ENCODE peak calls at places on chromosome 7, in seven cellular contexts. One of them, this sample, is unnamed.

GRCh38 chr7:157946398-157947060 is 609.7 kb downstream of the DNAJB6 start:
- DNase-seq in activated CD4-positive, alpha-beta T cell treated with anti-CD3 and anti-CD28 coated beads for 4 hours: no peak
- DNase-seq in stimulated activated CD4-positive, alpha-beta T cell treated with anti-CD3 and anti-CD28 coated beads, Interleukin-2, amount 100 ng/mL, for 24 hours: no peak
- DNase-seq in OCI-M1: no peak
- DNase-seq in colonic mucosa: no peak
- DNase-seq in Right ventricle myocardium superior: no peak
- DNase-seq in COR-L47: no peak
- DNase-seq in this sample: no peak

GRCh38 chr7:103540986-103541385 is 95.0 kb upstream of the SLC26A5 start:
- DNase-seq in COR-L47: peak
- DNase-seq in activated CD4-positive, alpha-beta T cell treated with anti-CD3 and anti-CD28 coated beads for 4 hours: no peak
- DNase-seq in stimulated activated CD4-positive, alpha-beta T cell treated with anti-CD3 and anti-CD28 coated beads, Interleukin-2, amount 100 ng/mL, for 24 hours: no peak
- DNase-seq in colonic mucosa: no peak
- DNase-seq in Right ventricle myocardium superior: peak
- DNase-seq in OCI-M1: no peak
- DNase-seq in this sample: no peak

GRCh38 chr7:17185690-17186070 is 112.8 kb upstream of the AHR start:
- DNase-seq in activated CD4-positive, alpha-beta T cell treated with anti-CD3 and anti-CD28 coated beads for 4 hours: peak
- DNase-seq in stimulated activated CD4-positive, alpha-beta T cell treated with anti-CD3 and anti-CD28 coated beads, Interleukin-2, amount 100 ng/mL, for 24 hours: no peak
- DNase-seq in colonic mucosa: no peak
- DNase-seq in OCI-M1: peak
- DNase-seq in COR-L47: no peak
- DNase-seq in Right ventricle myocardium superior: no peak
- DNase-seq in this sample: no peak

GRCh38 chr7:28804990-28805389 is 153.1 kb downstream of the TRIL start:
- DNase-seq in colonic mucosa: no peak
- DNase-seq in stimulated activated CD4-positive, alpha-beta T cell treated with anti-CD3 and anti-CD28 coated beads, Interleukin-2, amount 100 ng/mL, for 24 hours: no peak
- DNase-seq in Right ventricle myocardium superior: no peak
- DNase-seq in COR-L47: no peak
- DNase-seq in activated CD4-positive, alpha-beta T cell treated with anti-CD3 and anti-CD28 coated beads for 4 hours: no peak
- DNase-seq in OCI-M1: no peak
- DNase-seq in this sample: no peak

GRCh38 chr7:111049971-111050680 is 40.8 kb upstream of the LRRN3 start:
- DNase-seq in OCI-M1: no peak
- DNase-seq in stimulated activated CD4-positive, alpha-beta T cell treated with anti-CD3 and anti-CD28 coated beads, Interleukin-2, amount 100 ng/mL, for 24 hours: no peak
- DNase-seq in colonic mucosa: no peak
- DNase-seq in Right ventricle myocardium superior: no peak
- DNase-seq in activated CD4-positive, alpha-beta T cell treated with anti-CD3 and anti-CD28 coated beads for 4 hours: no peak
- DNase-seq in COR-L47: no peak
- DNase-seq in this sample: no peak

GRCh38 chr7:134710854-134711624 is 64.4 kb downstream of the BPGM start:
- DNase-seq in Right ventricle myocardium superior: no peak
- DNase-seq in COR-L47: no peak
- DNase-seq in OCI-M1: no peak
- DNase-seq in colonic mucosa: no peak
- DNase-seq in stimulated activated CD4-positive, alpha-beta T cell treated with anti-CD3 and anti-CD28 coated beads, Interleukin-2, amount 100 ng/mL, for 24 hours: peak
- DNase-seq in activated CD4-positive, alpha-beta T cell treated with anti-CD3 and anti-CD28 coated beads for 4 hours: peak
- DNase-seq in this sample: no peak

GRCh38 chr7:26612742-26613141 is 251.6 kb downstream of the SKAP2 start:
- DNase-seq in OCI-M1: no peak
- DNase-seq in colonic mucosa: no peak
- DNase-seq in stimulated activated CD4-positive, alpha-beta T cell treated with anti-CD3 and anti-CD28 coated beads, Interleukin-2, amount 100 ng/mL, for 24 hours: no peak
- DNase-seq in COR-L47: no peak
- DNase-seq in Right ventricle myocardium superior: no peak
- DNase-seq in activated CD4-positive, alpha-beta T cell treated with anti-CD3 and anti-CD28 coated beads for 4 hours: no peak
- DNase-seq in this sample: no peak

GRCh38 chr7:74064696-74065095 is 18.9 kb upstream of the LIMK1 start:
- DNase-seq in activated CD4-positive, alpha-beta T cell treated with anti-CD3 and anti-CD28 coated beads for 4 hours: no peak
- DNase-seq in colonic mucosa: no peak
- DNase-seq in Right ventricle myocardium superior: no peak
- DNase-seq in OCI-M1: no peak
- DNase-seq in stimulated activated CD4-positive, alpha-beta T cell treated with anti-CD3 and anti-CD28 coated beads, Interleukin-2, amount 100 ng/mL, for 24 hours: no peak
- DNase-seq in COR-L47: no peak
- DNase-seq in this sample: peak

GRCh38 chr7:70693690-70694356 is 438.1 kb upstream of the GALNT17 start:
- DNase-seq in stimulated activated CD4-positive, alpha-beta T cell treated with anti-CD3 and anti-CD28 coated beads, Interleukin-2, amount 100 ng/mL, for 24 hours: peak
- DNase-seq in Right ventricle myocardium superior: peak
- DNase-seq in COR-L47: peak
- DNase-seq in OCI-M1: no peak
- DNase-seq in colonic mucosa: peak
- DNase-seq in activated CD4-positive, alpha-beta T cell treated with anti-CD3 and anti-CD28 coated beads for 4 hours: peak
- DNase-seq in this sample: no peak

GRCh38 chr7:155953781-155954549 is 141.7 kb upstream of the SHH start:
- DNase-seq in colonic mucosa: peak
- DNase-seq in stimulated activated CD4-positive, alpha-beta T cell treated with anti-CD3 and anti-CD28 coated beads, Interleukin-2, amount 100 ng/mL, for 24 hours: no peak
- DNase-seq in Right ventricle myocardium superior: no peak
- DNase-seq in OCI-M1: no peak
- DNase-seq in activated CD4-positive, alpha-beta T cell treated with anti-CD3 and anti-CD28 coated beads for 4 hours: no peak
- DNase-seq in COR-L47: no peak
- DNase-seq in this sample: no peak

GRCh38 chr7:22896917-22897316 is 74.3 kb upstream of the TOMM7 start:
- DNase-seq in stimulated activated CD4-positive, alpha-beta T cell treated with anti-CD3 and anti-CD28 coated beads, Interleukin-2, amount 100 ng/mL, for 24 hours: no peak
- DNase-seq in activated CD4-positive, alpha-beta T cell treated with anti-CD3 and anti-CD28 coated beads for 4 hours: no peak
- DNase-seq in Right ventricle myocardium superior: no peak
- DNase-seq in COR-L47: no peak
- DNase-seq in colonic mucosa: no peak
- DNase-seq in OCI-M1: no peak
- DNase-seq in this sample: no peak

GRCh38 chr7:64087501-64087900 is 42.3 kb downstream of the ZNF727 start:
- DNase-seq in colonic mucosa: no peak
- DNase-seq in stimulated activated CD4-positive, alpha-beta T cell treated with anti-CD3 and anti-CD28 coated beads, Interleukin-2, amount 100 ng/mL, for 24 hours: no peak
- DNase-seq in COR-L47: no peak
- DNase-seq in activated CD4-positive, alpha-beta T cell treated with anti-CD3 and anti-CD28 coated beads for 4 hours: no peak
- DNase-seq in OCI-M1: no peak
- DNase-seq in Right ventricle myocardium superior: no peak
- DNase-seq in this sample: no peak

GRCh38 chr7:157910446-157910845 is 573.6 kb downstream of the DNAJB6 start:
- DNase-seq in colonic mucosa: no peak
- DNase-seq in COR-L47: no peak
- DNase-seq in Right ventricle myocardium superior: no peak
- DNase-seq in OCI-M1: no peak
- DNase-seq in activated CD4-positive, alpha-beta T cell treated with anti-CD3 and anti-CD28 coated beads for 4 hours: no peak
- DNase-seq in stimulated activated CD4-positive, alpha-beta T cell treated with anti-CD3 and anti-CD28 coated beads, Interleukin-2, amount 100 ng/mL, for 24 hours: no peak
- DNase-seq in this sample: no peak

GRCh38 chr7:103447073-103447960 is 1.3 kb upstream of the SLC26A5 start:
- DNase-seq in activated CD4-positive, alpha-beta T cell treated with anti-CD3 and anti-CD28 coated beads for 4 hours: peak
- DNase-seq in COR-L47: peak
- DNase-seq in stimulated activated CD4-positive, alpha-beta T cell treated with anti-CD3 and anti-CD28 coated beads, Interleukin-2, amount 100 ng/mL, for 24 hours: peak
- DNase-seq in OCI-M1: peak
- DNase-seq in Right ventricle myocardium superior: no peak
- DNase-seq in colonic mucosa: peak
- DNase-seq in this sample: no peak

GRCh38 chr7:7808156-7808555 is 89.7 kb upstream of the RPA3 start:
- DNase-seq in OCI-M1: no peak
- DNase-seq in Right ventricle myocardium superior: no peak
- DNase-seq in activated CD4-positive, alpha-beta T cell treated with anti-CD3 and anti-CD28 coated beads for 4 hours: no peak
- DNase-seq in COR-L47: no peak
- DNase-seq in stimulated activated CD4-positive, alpha-beta T cell treated with anti-CD3 and anti-CD28 coated beads, Interleukin-2, amount 100 ng/mL, for 24 hours: no peak
- DNase-seq in colonic mucosa: no peak
- DNase-seq in this sample: no peak

GRCh38 chr7:49400891-49401550 is 372.4 kb upstream of the VWC2 start:
- DNase-seq in colonic mucosa: no peak
- DNase-seq in COR-L47: no peak
- DNase-seq in activated CD4-positive, alpha-beta T cell treated with anti-CD3 and anti-CD28 coated beads for 4 hours: no peak
- DNase-seq in stimulated activated CD4-positive, alpha-beta T cell treated with anti-CD3 and anti-CD28 coated beads, Interleukin-2, amount 100 ng/mL, for 24 hours: no peak
- DNase-seq in Right ventricle myocardium superior: no peak
- DNase-seq in OCI-M1: no peak
- DNase-seq in this sample: no peak

GRCh38 chr7:131008840-131009651 is 275.0 kb upstream of the KLF14 start:
- DNase-seq in OCI-M1: no peak
- DNase-seq in COR-L47: no peak
- DNase-seq in stimulated activated CD4-positive, alpha-beta T cell treated with anti-CD3 and anti-CD28 coated beads, Interleukin-2, amount 100 ng/mL, for 24 hours: no peak
- DNase-seq in colonic mucosa: no peak
- DNase-seq in Right ventricle myocardium superior: no peak
- DNase-seq in activated CD4-positive, alpha-beta T cell treated with anti-CD3 and anti-CD28 coated beads for 4 hours: no peak
- DNase-seq in this sample: no peak

GRCh38 chr7:55365680-55366460 is 733 bp downstream of the LANCL2 start:
- DNase-seq in stimulated activated CD4-positive, alpha-beta T cell treated with anti-CD3 and anti-CD28 coated beads, Interleukin-2, amount 100 ng/mL, for 24 hours: peak
- DNase-seq in colonic mucosa: peak
- DNase-seq in activated CD4-positive, alpha-beta T cell treated with anti-CD3 and anti-CD28 coated beads for 4 hours: peak
- DNase-seq in COR-L47: peak
- DNase-seq in OCI-M1: peak
- DNase-seq in Right ventricle myocardium superior: peak
- DNase-seq in this sample: peak

GRCh38 chr7:31890751-31891150 is 179.5 kb downstream of the PDE1C start:
- DNase-seq in colonic mucosa: no peak
- DNase-seq in OCI-M1: no peak
- DNase-seq in stimulated activated CD4-positive, alpha-beta T cell treated with anti-CD3 and anti-CD28 coated beads, Interleukin-2, amount 100 ng/mL, for 24 hours: no peak
- DNase-seq in Right ventricle myocardium superior: no peak
- DNase-seq in activated CD4-positive, alpha-beta T cell treated with anti-CD3 and anti-CD28 coated beads for 4 hours: no peak
- DNase-seq in COR-L47: no peak
- DNase-seq in this sample: no peak

GRCh38 chr7:87148332-87148955 is 3.8 kb upstream of the DMTF1 start:
- DNase-seq in OCI-M1: peak
- DNase-seq in COR-L47: peak
- DNase-seq in stimulated activated CD4-positive, alpha-beta T cell treated with anti-CD3 and anti-CD28 coated beads, Interleukin-2, amount 100 ng/mL, for 24 hours: no peak
- DNase-seq in colonic mucosa: no peak
- DNase-seq in Right ventricle myocardium superior: no peak
- DNase-seq in activated CD4-positive, alpha-beta T cell treated with anti-CD3 and anti-CD28 coated beads for 4 hours: no peak
- DNase-seq in this sample: no peak

GRCh38 chr7:31464601-31465000 is 49.3 kb upstream of the ITPRID1 start:
- DNase-seq in colonic mucosa: no peak
- DNase-seq in COR-L47: no peak
- DNase-seq in stimulated activated CD4-positive, alpha-beta T cell treated with anti-CD3 and anti-CD28 coated beads, Interleukin-2, amount 100 ng/mL, for 24 hours: no peak
- DNase-seq in activated CD4-positive, alpha-beta T cell treated with anti-CD3 and anti-CD28 coated beads for 4 hours: no peak
- DNase-seq in OCI-M1: no peak
- DNase-seq in Right ventricle myocardium superior: no peak
- DNase-seq in this sample: no peak

GRCh38 chr7:22435105-22435504 is 64.9 kb downstream of the STEAP1B start:
- DNase-seq in OCI-M1: peak
- DNase-seq in Right ventricle myocardium superior: no peak
- DNase-seq in stimulated activated CD4-positive, alpha-beta T cell treated with anti-CD3 and anti-CD28 coated beads, Interleukin-2, amount 100 ng/mL, for 24 hours: no peak
- DNase-seq in activated CD4-positive, alpha-beta T cell treated with anti-CD3 and anti-CD28 coated beads for 4 hours: no peak
- DNase-seq in colonic mucosa: no peak
- DNase-seq in COR-L47: no peak
- DNase-seq in this sample: no peak